ENCODE peak calls at places on chromosomes 16 and 17, in six cellular contexts. N is neuronal stem cell, Z is H9, T is IMR-90, P is trophoblast cell, A is H1. U is an unnamed sample.
A peak's percentile ranks its signal among the peaks of the same experiment; 100 is the strongest.

GRCh38 chr17:42019509-42020404 is at the start of gene NKIRAS2:
- DNase-seq in A (peak; percentile 72), Z (peak; percentile 98), T (peak; percentile 85), N (peak; percentile 84), P (peak; percentile 95), U (peak; percentile 93)

GRCh38 chr17:60618854-60619253 is 18.9 kb downstream of the PPM1D start:
- DNase-seq in Z (no peak), N (no peak), P (no peak), T (peak; percentile 61), A (no peak), U (no peak)

GRCh38 chr17:73474370-73474988 is 162.7 kb upstream of the CDC42EP4 start:
- DNase-seq in P (peak; percentile 40), T (peak; percentile 39), N (no peak), Z (no peak), A (no peak), U (peak; percentile 55)

GRCh38 chr17:77432791-77433190 is 292.0 kb downstream of the SEC14L1 start:
- DNase-seq in T (no peak), A (no peak), P (no peak), Z (no peak), N (no peak), U (no peak)

GRCh38 chr17:21007646-21008045 is 35.2 kb downstream of the USP22 start:
- DNase-seq in P (no peak), T (no peak), N (no peak), Z (no peak), A (no peak), U (no peak)

GRCh38 chr16:64740261-64740660 is 381.6 kb downstream of the CDH11 start:
- DNase-seq in A (no peak), P (no peak), Z (no peak), T (no peak), N (no peak), U (no peak)

GRCh38 chr16:19578378-19578851 is 22.9 kb downstream of the VPS35L start:
- DNase-seq in T (no peak), P (no peak), A (no peak), N (no peak), Z (no peak), U (no peak)

GRCh38 chr16:49698931-49699715 is 156.8 kb downstream of the ZNF423 start:
- DNase-seq in Z (no peak), T (no peak), A (no peak), N (no peak), P (no peak), U (peak; percentile 38)

GRCh38 chr16:17076121-17076757 is 394.5 kb downstream of the XYLT1 start:
- DNase-seq in Z (no peak), A (no peak), P (no peak), N (no peak), T (peak; percentile 8), U (no peak)

GRCh38 chr16:14462811-14463210 is 167.2 kb downstream of the PARN start:
- DNase-seq in A (no peak), N (no peak), P (no peak), Z (no peak), T (peak; percentile 29), U (no peak)

GRCh38 chr17:66830451-66830850 is 4.5 kb upstream of the CACNG5 start:
- DNase-seq in Z (peak; percentile 64), A (no peak), N (no peak), T (no peak), P (no peak), U (no peak)

GRCh38 chr17:16880121-16880842 is 91.6 kb downstream of the TNFRSF13B start:
- DNase-seq in P (no peak), Z (peak; percentile 37), T (no peak), A (no peak), N (no peak), U (no peak)

GRCh38 chr17:54172654-54173316 is 350.1 kb downstream of the KIF2B start:
- DNase-seq in T (no peak), N (no peak), A (peak; percentile 15), Z (peak; percentile 47), P (peak; percentile 38), U (peak; percentile 3)

GRCh38 chr17:59890720-59891119 is 2.0 kb downstream of the TUBD1 start:
- DNase-seq in T (peak; percentile 78), Z (no peak), A (no peak), N (no peak), P (no peak), U (peak; percentile 44)

GRCh38 chr17:55478971-55479370 is 32.3 kb downstream of the SMIM36 start:
- DNase-seq in N (no peak), T (no peak), A (no peak), Z (no peak), P (peak; percentile 90), U (peak; percentile 36)

GRCh38 chr16:57042157-57043111 is 49.9 kb upstream of the CPNE2 start:
- DNase-seq in A (no peak), N (no peak), Z (no peak), P (no peak), T (peak; percentile 36), U (no peak)

GRCh38 chr17:61307905-61308886 is 91.4 kb upstream of the TBX2 start:
- DNase-seq in P (peak; percentile 18), Z (no peak), A (no peak), N (no peak), T (peak; percentile 99), U (peak; percentile 98)

GRCh38 chr16:4290236-4290830 is 17.5 kb upstream of the TFAP4 start:
- DNase-seq in A (no peak), P (peak; percentile 96), Z (no peak), T (peak; percentile 66), N (no peak), U (peak; percentile 95)

GRCh38 chr17:3544365-3544764 is 13.2 kb downstream of the TRPV3 start:
- DNase-seq in Z (peak; percentile 25), P (no peak), N (no peak), A (no peak), T (no peak), U (no peak)

GRCh38 chr17:41527076-41528023 is 758 bp downstream of the KRT19 start:
- DNase-seq in N (peak; percentile 26), T (no peak), Z (peak; percentile 77), P (peak; percentile 47), A (no peak), U (peak; percentile 55)

GRCh38 chr16:10876799-10877341 is at the start of gene CIITA:
- DNase-seq in A (no peak), Z (peak; percentile 41), P (peak; percentile 43), T (peak; percentile 86), N (no peak), U (no peak)

GRCh38 chr16:11224096-11224893 is 31.7 kb downstream of the SOCS1 start:
- DNase-seq in T (no peak), N (no peak), Z (peak; percentile 81), A (no peak), P (peak; percentile 28), U (no peak)

GRCh38 chr16:64809876-64810629 is 311.8 kb downstream of the CDH11 start:
- DNase-seq in A (no peak), N (no peak), T (no peak), P (no peak), Z (no peak), U (no peak)

GRCh38 chr16:49016461-49016860 is 265.2 kb downstream of the CBLN1 start:
- DNase-seq in P (no peak), Z (no peak), T (no peak), N (no peak), A (no peak), U (no peak)

GRCh38 chr17:4725646-4726300 is 5.5 kb upstream of the MED11 start:
- DNase-seq in Z (no peak), P (no peak), N (no peak), T (no peak), A (no peak), U (no peak)

GRCh38 chr16:78290498-78291271 is 191.2 kb downstream of the WWOX start:
- DNase-seq in N (no peak), A (no peak), Z (no peak), T (no peak), P (no peak), U (no peak)
- H3K18ac ChIP-seq in N (no peak overlapping the region), A (no peak overlapping the region), Z (no peak overlapping the region), T (no peak overlapping the region), P (no peak overlapping the region), U (no peak overlapping the region)

DNA sequence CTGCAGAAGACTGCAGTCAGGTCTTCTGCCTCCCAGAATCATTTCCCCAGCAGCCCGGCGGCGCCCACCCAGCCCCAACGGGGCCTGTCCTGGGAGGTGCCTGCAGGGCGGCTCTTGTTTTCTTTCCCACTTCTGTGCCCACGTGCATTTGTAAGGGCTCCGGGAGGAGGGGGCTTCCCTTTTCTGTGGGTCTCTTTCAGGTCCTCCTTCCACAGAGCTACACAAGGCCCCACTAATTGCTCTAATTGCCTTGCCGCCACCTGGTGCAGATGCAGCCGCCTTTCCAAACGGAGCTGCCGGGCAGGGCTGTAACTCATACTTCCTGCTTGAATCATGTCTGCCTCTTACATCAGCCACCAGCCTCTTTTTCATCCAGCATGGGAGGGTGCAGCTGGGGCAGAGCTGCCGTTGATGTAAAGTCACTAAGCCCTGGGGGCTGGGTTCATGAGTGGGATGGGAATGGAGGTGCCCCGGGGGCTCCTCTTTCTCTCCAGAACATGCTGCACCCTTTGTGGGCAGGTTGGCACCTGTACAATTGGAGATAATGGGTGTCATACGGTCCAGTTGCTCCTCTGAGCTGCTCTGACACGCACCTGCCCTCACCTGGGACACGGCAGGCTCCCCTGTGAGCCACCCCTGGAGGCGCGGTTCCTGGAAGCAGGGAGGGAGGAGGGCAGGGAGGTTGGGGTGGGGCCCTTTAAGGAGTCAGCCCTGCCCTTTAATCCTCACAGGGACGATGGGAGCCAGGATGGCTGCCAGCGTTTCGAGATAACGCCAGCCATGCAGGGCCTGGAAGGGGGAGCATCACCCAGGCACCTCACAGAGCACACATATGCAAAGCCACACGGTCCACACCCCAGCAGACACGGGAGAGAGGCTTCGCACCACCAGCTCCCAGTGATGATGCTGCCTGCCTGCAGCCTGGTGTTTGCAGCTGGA is 41.1 kb upstream of the KLHDC4 start:
- DNase-seq in T (peak; percentile 92), A (no peak), N (no peak), Z (peak; percentile 49), P (peak; percentile 94), U (peak; percentile 84)
- H3K14ac ChIP-seq in T (peak overlapping the region; percentile 95), A (no peak overlapping the region), N (no peak overlapping the region), Z (peak overlapping the region; percentile 69), P (no peak overlapping the region), U (no peak overlapping the region)

GRCh38 chr17:1229354-1229890 is 40.8 kb upstream of the BHLHA9 start:
- DNase-seq in A (no peak), P (peak; percentile 60), Z (peak; percentile 60), T (no peak), N (no peak), U (peak; percentile 22)
- H2AFZ ChIP-seq in A (no peak overlapping the region), P (no peak overlapping the region), Z (no peak overlapping the region), T (peak overlapping the region; percentile 78), N (peak overlapping the region; percentile 94), U (peak overlapping the region; percentile 62)

DNA sequence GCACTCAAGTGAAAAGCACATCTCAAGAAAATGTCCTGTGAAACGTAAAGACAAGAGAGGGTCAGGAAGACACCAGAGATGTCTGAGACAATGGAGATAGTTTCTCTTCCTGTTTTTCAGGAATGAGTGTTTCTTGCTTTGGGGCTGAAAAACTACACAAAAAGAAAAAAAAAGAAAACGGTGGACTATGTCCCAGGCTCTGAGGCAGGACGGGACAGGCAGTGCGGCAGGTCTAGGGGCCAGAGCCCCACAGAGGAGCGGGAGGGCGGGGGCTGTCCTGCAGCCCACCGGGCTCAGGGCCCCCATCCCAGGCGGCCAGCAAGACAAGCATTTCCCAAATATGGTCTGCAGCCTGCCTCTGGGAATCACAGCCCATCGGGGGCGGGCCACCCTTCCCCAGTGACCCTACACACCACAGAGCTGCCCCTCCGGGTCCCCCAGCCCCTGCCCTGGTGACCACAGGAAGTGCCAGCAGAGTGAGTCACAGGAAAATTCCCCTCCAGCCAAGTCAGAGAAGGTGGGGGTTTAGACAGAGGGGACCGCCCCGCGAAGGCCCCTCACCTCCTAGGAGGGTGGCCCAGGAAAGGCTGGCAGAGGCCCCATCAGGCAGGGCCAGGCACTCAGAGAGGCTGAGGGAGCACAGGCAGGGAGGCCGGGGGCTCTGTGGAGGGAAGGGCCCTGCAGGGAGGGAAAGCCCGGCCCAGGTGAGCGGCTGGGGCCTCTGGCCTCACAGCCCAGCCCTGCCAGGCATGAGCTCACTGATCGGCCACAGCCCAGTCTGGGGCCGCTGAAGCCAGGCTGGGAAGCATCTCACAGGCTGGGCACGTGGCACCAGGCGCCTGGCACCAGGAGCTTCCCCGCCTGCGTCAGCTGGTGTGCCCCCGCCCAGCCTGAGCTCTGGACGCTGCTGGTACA is 6.3 kb downstream of the BCAR1 start:
- DNase-seq in N (peak; percentile 75), P (peak; percentile 77), Z (peak; percentile 95), A (peak; percentile 70), T (peak; percentile 98), U (peak; percentile 99)
- H3K18ac ChIP-seq in N (peak overlapping the region; percentile 93), P (peak overlapping the region; percentile 85), Z (peak overlapping the region; percentile 78), A (peak overlapping the region; percentile 71), T (peak overlapping the region; percentile 92), U (peak overlapping the region; percentile 98)